ENCODE peak calls at places on chromosome 3, in nine cellular contexts. L, C, Y, S, R, N, M, F and H are unnamed samples.

GRCh38 chr3:131543714-131544113 is 40.9 kb upstream of the MRPL3 start:
- DNase-seq in L (no peak), C (no peak), Y (no peak), S (no peak), R (no peak), N (peak; percentile 17), M (no peak), F (no peak), H (no peak)

GRCh38 chr3:45506084-45506483 is 88.5 kb upstream of the LIMD1 start:
- DNase-seq in L (no peak), C (no peak), Y (no peak), S (no peak), R (no peak), N (no peak), M (no peak), F (no peak), H (no peak)

GRCh38 chr3:107421881-107422280 is 44.6 kb downstream of the CCDC54 start:
- DNase-seq in L (no peak), C (no peak), Y (no peak), S (no peak), R (no peak), N (no peak), M (no peak), F (no peak), H (no peak)

GRCh38 chr3:146241523-146242240 is 9.2 kb downstream of the PLSCR4 start:
- DNase-seq in L (no peak), C (no peak), Y (no peak), S (no peak), R (no peak), N (no peak), M (no peak), F (no peak), H (no peak)

GRCh38 chr3:45167011-45167911 is 21.1 kb upstream of the CDCP1 start:
- DNase-seq in L (peak; percentile 92), C (peak; percentile 71), Y (peak; percentile 94), S (peak; percentile 92), R (peak; percentile 66), N (peak; percentile 92), M (peak; percentile 90), F (peak; percentile 69), H (peak; percentile 94)

GRCh38 chr3:117407317-117407716 is 697.7 kb downstream of the TUSC7 start:
- DNase-seq in L (no peak), C (peak; percentile 24), Y (no peak), S (no peak), R (no peak), N (peak; percentile 40), M (peak; percentile 30), F (no peak), H (no peak)

GRCh38 chr3:49017978-49018706 is at the start of gene DALRD3:
- DNase-seq in L (peak; percentile 85), C (peak; percentile 52), Y (peak; percentile 73), S (peak; percentile 64), R (peak; percentile 76), N (peak; percentile 82), M (peak; percentile 33), F (peak; percentile 41), H (peak; percentile 79)

GRCh38 chr3:148092624-148093194 is 605.0 kb upstream of the AGTR1 start:
- DNase-seq in L (no peak), C (no peak), Y (no peak), S (no peak), R (no peak), N (no peak), M (no peak), F (no peak), H (no peak)

GRCh38 chr3:113531826-113532697 is at the start of gene SIDT1:
- DNase-seq in L (no peak), C (peak; percentile 53), Y (peak; percentile 89), S (no peak), R (peak; percentile 68), N (peak; percentile 77), M (peak; percentile 31), F (peak; percentile 58), H (peak; percentile 54)

GRCh38 chr3:128804017-128804816 is 75.2 kb upstream of the ACAD9 start:
- DNase-seq in L (no peak), C (no peak), Y (peak; percentile 96), S (peak; percentile 48), R (no peak), N (peak; percentile 35), M (no peak), F (peak; percentile 37), H (no peak)

GRCh38 chr3:100910986-100911385 is 82.2 kb downstream of the ABI3BP start:
- DNase-seq in L (no peak), C (no peak), Y (no peak), S (no peak), R (no peak), N (no peak), M (no peak), F (no peak), H (no peak)

GRCh38 chr3:192899540-192899982 is 18.1 kb downstream of the MB21D2 start:
- DNase-seq in L (no peak), C (no peak), Y (peak; percentile 80), S (no peak), R (no peak), N (no peak), M (no peak), F (no peak), H (no peak)

GRCh38 chr3:58198804-58199203 is 12.0 kb downstream of the DNASE1L3 start:
- DNase-seq in L (no peak), C (no peak), Y (no peak), S (no peak), R (no peak), N (no peak), M (no peak), F (no peak), H (no peak)

GRCh38 chr3:86814918-86815655 is 175.9 kb downstream of the VGLL3 start:
- DNase-seq in L (no peak), C (no peak), Y (no peak), S (peak; percentile 21), R (no peak), N (no peak), M (no peak), F (no peak), H (no peak)

GRCh38 chr3:186035277-186035676 is 73.6 kb downstream of the ETV5 start:
- DNase-seq in L (peak; percentile 71), C (no peak), Y (no peak), S (no peak), R (no peak), N (no peak), M (no peak), F (no peak), H (no peak)

GRCh38 chr3:62567097-62568021 is 194.0 kb upstream of the FEZF2 start:
- DNase-seq in L (peak; percentile 69), C (no peak), Y (no peak), S (peak; percentile 45), R (no peak), N (peak; percentile 16), M (no peak), F (no peak), H (peak; percentile 47)

GRCh38 chr3:31268868-31269267 is 263.9 kb upstream of the STT3B start:
- DNase-seq in L (no peak), C (no peak), Y (peak; percentile 45), S (no peak), R (no peak), N (no peak), M (no peak), F (no peak), H (no peak)

GRCh38 chr3:101303089-101303731 is 17.2 kb downstream of the IMPG2 start:
- DNase-seq in L (no peak), C (no peak), Y (peak; percentile 22), S (no peak), R (no peak), N (no peak), M (no peak), F (no peak), H (no peak)

GRCh38 chr3:136350557-136350956 is 100.4 kb downstream of the PCCB start:
- DNase-seq in L (no peak), C (no peak), Y (no peak), S (peak; percentile 17), R (no peak), N (no peak), M (no peak), F (no peak), H (no peak)